ENCODE peak calls at places on chromosomes 1 and 21, in four cellular contexts. O, Y, X and U are unnamed samples.

GRCh38 chr1:2290595-2291510 is 62.7 kb downstream of the SKI start:
- DNase-seq in O (peak; percentile 94), X (no peak), Y (peak; percentile 84), U (peak; percentile 63)

GRCh38 chr1:207748737-207749528 is 2.9 kb upstream of the CD46 start:
- DNase-seq in O (no peak), Y (no peak), X (no peak), U (no peak)

GRCh38 chr1:236516929-236517704 is 6.7 kb upstream of the LGALS8 start:
- DNase-seq in X (no peak), O (no peak), Y (no peak), U (no peak)

GRCh38 chr1:22410928-22411495 is 40.6 kb upstream of the ZBTB40 start:
- DNase-seq in X (no peak), Y (no peak), O (no peak), U (no peak)

GRCh38 chr1:218521414-218522169 is 176.5 kb downstream of the TGFB2 start:
- DNase-seq in O (no peak), X (peak; percentile 44), Y (peak; percentile 52), U (no peak)

GRCh38 chr1:202237052-202237451 is 43.5 kb downstream of the LGR6 start:
- DNase-seq in X (peak; percentile 59), Y (peak; percentile 38), O (peak; percentile 44), U (no peak)

GRCh38 chr1:185432943-185433342 is 115.9 kb upstream of the IVNS1ABP start:
- DNase-seq in X (no peak), O (no peak), Y (no peak), U (no peak)

GRCh38 chr1:223143760-223144248 is 756 bp upstream of the TLR5 start:
- DNase-seq in O (no peak), X (no peak), Y (peak; percentile 32), U (no peak)

GRCh38 chr1:214441119-214441518 is 110.3 kb downstream of the PTPN14 start:
- DNase-seq in Y (no peak), O (no peak), X (no peak), U (no peak)

GRCh38 chr1:186188004-186188539 is 187.0 kb downstream of the TPR start:
- DNase-seq in Y (no peak), X (no peak), O (no peak), U (no peak)

GRCh38 chr1:151098126-151098525 is 27.6 kb downstream of the GABPB2 start:
- DNase-seq in Y (no peak), X (no peak), O (no peak), U (no peak)

GRCh38 chr1:150973826-150974579 is 632 bp downstream of the CERS2 start:
- DNase-seq in Y (peak; percentile 46), X (no peak), O (peak; percentile 80), U (no peak)

GRCh38 chr1:27522860-27523665 is 33.1 kb upstream of the WASF2 start:
- DNase-seq in Y (peak; percentile 68), X (peak; percentile 28), O (no peak), U (no peak)

GRCh38 chr1:57202254-57202653 is 221.6 kb downstream of the DAB1 start:
- DNase-seq in X (no peak), O (no peak), Y (no peak), U (no peak)

GRCh38 chr1:235892080-235892670 is 25.5 kb upstream of the LYST start:
- DNase-seq in O (no peak), Y (no peak), X (no peak), U (no peak)

GRCh38 chr21:38912355-38912619 is 106.6 kb downstream of the ETS2 start:
- DNase-seq in Y (no peak), X (no peak), O (no peak), U (no peak)

GRCh38 chr1:33367488-33368405 is 46.8 kb upstream of the A3GALT2 start:
- DNase-seq in O (peak; percentile 96), Y (peak; percentile 89), X (peak; percentile 94), U (peak; percentile 86)

GRCh38 chr1:203649551-203650011 is 22.9 kb downstream of the ATP2B4 start:
- DNase-seq in X (no peak), O (no peak), Y (peak; percentile 65), U (no peak)

GRCh38 chr1:4972761-4973320 is 318.4 kb downstream of the AJAP1 start:
- DNase-seq in O (no peak), X (no peak), Y (no peak), U (no peak)

GRCh38 chr1:114718661-114719423 is 2.3 kb upstream of the NRAS start:
- DNase-seq in Y (no peak), X (no peak), O (no peak), U (no peak)

GRCh38 chr1:43206721-43207228 is 34.6 kb downstream of the CFAP57 start:
- DNase-seq in Y (no peak), X (no peak), O (no peak), U (no peak)

GRCh38 chr1:206570529-206570928 is 41.7 kb downstream of the EIF2D start:
- DNase-seq in O (no peak), X (no peak), Y (no peak), U (no peak)

GRCh38 chr1:156750932-156751723 is at the start of gene HDGF:
- DNase-seq in O (no peak), X (peak; percentile 55), Y (peak; percentile 41), U (no peak)

GRCh38 chr1:151790940-151791651 is 796 bp upstream of the TDRKH start:
- DNase-seq in Y (peak; percentile 25), X (peak; percentile 9), O (no peak), U (no peak)

GRCh38 chr1:27614625-27615344 is 10.8 kb upstream of the AHDC1 start:
- DNase-seq in O (no peak), X (no peak), Y (no peak), U (no peak)

GRCh38 chr1:209434066-209434465 is 149.4 kb upstream of the CAMK1G start:
- DNase-seq in O (no peak), X (no peak), Y (no peak), U (peak; percentile 57)

GRCh38 chr1:242828828-242829227 is 304.3 kb upstream of the PLD5 start:
- DNase-seq in Y (no peak), X (no peak), O (no peak), U (peak; percentile 46)

GRCh38 chr1:106492876-106493275 is 563.6 kb upstream of the PRMT6 start:
- DNase-seq in Y (no peak), O (no peak), X (no peak), U (no peak)

GRCh38 chr1:114108741-114109255 is 44.9 kb downstream of the SYT6 start:
- DNase-seq in Y (no peak), X (no peak), O (no peak), U (no peak)

GRCh38 chr1:183903101-183903500 is 98.2 kb downstream of the RGL1 start:
- DNase-seq in Y (no peak), O (no peak), X (no peak), U (no peak)

GRCh38 chr1:33342041-33342723 is 21.3 kb upstream of the A3GALT2 start:
- DNase-seq in Y (no peak), O (no peak), X (no peak), U (peak; percentile 86)

GRCh38 chr1:113684153-113684541 is 75.1 kb downstream of the PHTF1 start:
- DNase-seq in Y (no peak), O (no peak), X (no peak), U (no peak)

GRCh38 chr1:200180821-200181220 is 153.3 kb downstream of the NR5A2 start:
- DNase-seq in Y (no peak), X (no peak), O (no peak), U (no peak)